ENCODE peak calls at places on chromosome 22, in four cellular contexts. B, A, H and N are unnamed samples.

GRCh38 chr22:24485608-24486007 is 9.5 kb upstream of the UPB1 start:
- DNase-seq in A (no peak), H (no peak), B (no peak), N (no peak)

GRCh38 chr22:23058481-23059336 is 11.6 kb upstream of the GNAZ start:
- DNase-seq in B (peak), A (no peak), H (no peak), N (no peak)

GRCh38 chr22:36865346-36865745 is 4.5 kb downstream of the NCF4 start:
- DNase-seq in H (no peak), B (no peak), A (no peak), N (no peak)

GRCh38 chr22:32649515-32650200 is 151.8 kb upstream of the TIMP3 start:
- DNase-seq in A (no peak), H (no peak), B (no peak), N (no peak)

GRCh38 chr22:48276933-48277867 is 1514.8 kb downstream of the TBC1D22A start:
- DNase-seq in H (no peak), A (no peak), B (no peak), N (no peak)

GRCh38 chr22:29143848-29144785 is 61.6 kb upstream of the EMID1 start:
- DNase-seq in A (no peak), H (no peak), B (peak), N (no peak)

GRCh38 chr22:26656896-26657851 is at the start of gene MIAT:
- DNase-seq in H (no peak), A (no peak), B (no peak), N (peak)

GRCh38 chr22:38681784-38682335 is at the start of gene TOMM22:
- DNase-seq in H (peak), B (no peak), A (no peak), N (peak)

GRCh38 chr22:26481112-26481693 is 2.4 kb downstream of the HPS4 start:
- DNase-seq in H (no peak), B (no peak), A (no peak), N (no peak)

GRCh38 chr22:19517171-19517500 is 7.1 kb downstream of the CLDN5 start:
- DNase-seq in H (no peak), B (no peak), A (no peak), N (no peak)

GRCh38 chr22:47209547-47210023 is 447.1 kb downstream of the TBC1D22A start:
- DNase-seq in H (no peak), A (no peak), B (peak), N (no peak)

GRCh38 chr22:28907311-28908008 is 24.1 kb downstream of the ZNRF3 start:
- DNase-seq in B (no peak), H (peak), A (no peak), N (peak)

DNA sequence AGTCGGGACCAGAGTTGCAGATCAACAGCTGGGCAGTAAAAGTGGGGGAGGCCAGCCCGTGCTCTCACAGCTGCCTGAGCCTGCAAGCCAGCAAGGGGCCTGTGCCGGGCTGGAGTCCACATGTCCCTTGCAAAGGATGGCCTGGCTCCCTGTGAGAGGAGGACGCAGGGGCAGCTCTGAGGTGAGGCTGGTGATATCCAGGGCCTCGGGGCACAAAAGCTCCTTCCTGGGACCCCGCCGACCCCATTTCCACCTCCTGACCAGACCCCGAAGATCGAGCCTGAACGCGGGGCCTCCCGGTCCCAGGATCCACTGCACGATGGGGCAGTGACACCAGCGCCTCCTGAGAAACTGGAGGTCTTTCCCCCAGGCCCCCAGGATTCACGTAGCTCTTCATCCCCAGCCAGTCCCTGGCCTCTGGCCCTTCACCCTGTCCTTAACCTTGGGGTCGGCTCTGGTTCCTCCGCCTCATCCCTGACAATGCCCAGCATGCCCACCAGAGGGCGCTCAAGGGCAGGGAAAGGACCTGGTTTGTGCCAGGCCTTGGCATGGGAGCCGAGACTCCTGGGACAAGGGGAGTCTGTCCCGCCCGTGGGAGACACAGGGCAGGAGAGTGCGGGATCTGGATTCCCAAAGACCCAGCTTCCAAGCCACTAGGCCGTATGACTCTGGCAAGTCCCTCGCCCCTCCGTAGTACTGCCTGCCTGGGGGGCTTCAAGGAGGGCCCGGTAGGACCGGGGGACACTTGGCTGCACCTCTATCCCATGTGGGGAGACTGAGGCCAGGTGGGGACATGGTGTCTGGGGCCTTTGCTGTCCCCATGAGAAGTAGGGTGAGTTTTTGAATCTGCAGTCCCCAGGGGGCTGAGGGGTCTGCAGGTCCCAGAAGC is 17.8 kb upstream of the WNT7B start:
- DNase-seq in A (no peak), B (no peak), H (no peak), N (peak)
- TF ChIP-seq POLR2AphosphoS5 in A (no peak), B (peak), H (no peak), N (no peak)

GRCh38 chr22:30325065-30325720 is 1.5 kb downstream of the TBC1D10A start:
- DNase-seq in H (no peak), B (no peak), A (no peak), N (no peak)
- TF ChIP-seq POLR2AphosphoS5 in H (no peak), B (no peak), A (no peak), N (no peak)

GRCh38 chr22:30211124-30211820 is 35.3 kb downstream of the LIF start:
- DNase-seq in B (no peak), H (no peak), A (no peak), N (no peak)
- TF ChIP-seq POLR2AphosphoS5 in B (no peak), H (no peak), A (no peak), N (no peak)

GRCh38 chr22:44647141-44647540 is 54.9 kb upstream of the PRR5 start:
- DNase-seq in A (no peak), H (no peak), B (no peak), N (no peak)
- TF ChIP-seq POLR2AphosphoS5 in A (no peak), H (no peak), B (no peak), N (no peak)

GRCh38 chr22:35839811-35840739 is 122.4 kb downstream of the APOL5 start:
- DNase-seq in H (no peak), A (peak), B (no peak), N (no peak)

GRCh38 chr22:35835998-35836691 is 118.5 kb downstream of the APOL5 start:
- DNase-seq in B (no peak), H (no peak), A (no peak), N (no peak)

GRCh38 chr22:35841907-35842518 is 124.3 kb downstream of the APOL5 start:
- DNase-seq in H (no peak), A (no peak), B (no peak), N (no peak)

GRCh38 chr22:35837328-35837727 is 119.7 kb downstream of the APOL5 start:
- DNase-seq in A (no peak), H (no peak), B (no peak), N (no peak)

GRCh38 chr22:35838849-35839646 is 121.4 kb downstream of the APOL5 start:
- DNase-seq in B (no peak), H (no peak), A (no peak), N (no peak)
- TF ChIP-seq POLR2AphosphoS5 in B (no peak), H (no peak), A (no peak), N (no peak)

GRCh38 chr22:49962751-49963646 is 2.4 kb downstream of the PIM3 start:
- DNase-seq in B (no peak), A (no peak), H (no peak), N (no peak)
- TF ChIP-seq POLR2AphosphoS5 in B (peak), A (no peak), H (peak), N (peak)

DNA sequence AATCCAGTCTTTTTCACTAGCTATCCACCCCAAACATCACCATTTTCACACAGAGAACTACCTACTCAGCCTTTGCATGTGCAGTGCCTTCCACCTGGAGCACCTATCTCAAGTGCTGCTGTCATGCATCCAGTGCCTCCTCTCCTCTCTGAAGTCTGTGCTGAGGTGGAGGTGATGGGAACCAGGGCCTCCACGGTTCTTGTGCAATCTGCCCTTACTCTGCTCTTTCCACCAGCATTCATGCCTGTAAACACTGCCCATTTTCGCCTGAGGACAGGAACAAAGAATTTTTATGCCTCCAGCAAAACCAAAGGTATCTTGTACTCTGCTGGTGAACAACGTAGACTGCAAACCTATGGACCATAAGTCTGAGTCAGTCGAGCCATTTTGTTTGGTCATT is 27.0 kb downstream of the PITPNB start:
- DNase-seq in A (no peak), B (no peak), H (no peak), N (no peak)
- TF ChIP-seq POLR2AphosphoS5 in A (no peak), B (no peak), H (no peak), N (no peak)

DNA sequence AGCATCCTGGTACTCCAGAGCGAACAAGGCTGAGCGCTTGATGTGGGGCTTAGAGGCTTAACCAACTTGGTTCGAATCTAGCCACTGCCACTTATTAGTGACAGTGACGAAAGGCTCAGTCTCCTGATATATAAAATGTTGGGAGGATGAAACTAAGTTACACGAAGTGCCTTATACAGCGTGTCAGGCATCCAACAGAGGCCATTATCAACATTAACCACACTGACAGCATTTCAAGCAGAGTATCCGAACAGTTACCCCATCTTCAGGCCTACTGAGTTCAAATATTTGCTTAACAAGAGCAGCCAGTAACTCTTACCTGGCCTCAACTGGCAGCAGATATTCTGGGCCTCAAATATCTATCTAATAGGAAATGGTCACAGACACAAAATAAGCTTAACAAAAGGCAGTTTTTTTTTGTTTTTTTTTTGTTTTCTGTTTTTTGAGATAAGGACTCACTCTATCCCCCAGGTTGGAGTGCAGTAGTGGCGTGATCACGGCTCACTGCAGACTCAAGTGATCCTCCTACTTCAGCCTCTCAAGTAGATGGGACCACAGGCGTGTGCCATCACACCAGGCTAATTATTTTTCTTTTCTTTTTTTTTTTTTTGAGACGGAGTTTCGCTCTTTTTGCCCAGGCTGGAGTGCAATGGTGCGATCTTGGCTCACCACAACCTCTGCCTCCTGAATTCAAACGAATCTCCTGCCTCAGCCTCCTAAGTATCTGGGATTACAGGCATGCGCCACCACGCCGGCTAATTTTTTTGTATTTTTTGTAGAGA is 2.9 kb downstream of the SERPIND1 start:
- DNase-seq in B (no peak), H (no peak), A (no peak), N (no peak)
- TF ChIP-seq POLR2AphosphoS5 in B (no peak), H (no peak), A (no peak), N (no peak)